ENCODE peak calls at places on chromosomes 7 and 10, in ten cellular contexts. W is fibroblast of pulmonary artery, P is brain microvascular endothelial cell, M is mesendoderm, K is cardiac fibroblast, E is fibroblast of lung, I is neural progenitor cell, Q is colonic mucosa, D is WERI-Rb-1, L is cardiac muscle cell. Z is an unnamed sample.

GRCh38 chr7:23021581-23021980 is 7.7 kb upstream of the HYCC1 start:
- DNase-seq in W (no peak), K (peak; percentile 19), P (no peak), I (no peak), Q (no peak), D (no peak), E (no peak), L (no peak), M (no peak), Z (no peak)

GRCh38 chr10:94571528-94571927 is 25.9 kb downstream of the HELLS start:
- DNase-seq in K (peak; percentile 43), P (peak; percentile 3), L (no peak), D (no peak), Q (no peak), M (no peak), E (peak; percentile 52), I (no peak), W (peak; percentile 19), Z (peak; percentile 5)

GRCh38 chr10:1517684-1518083 is 219.6 kb downstream of the ADARB2 start:
- DNase-seq in K (no peak), Q (no peak), L (no peak), D (no peak), I (no peak), M (no peak), W (no peak), P (no peak), E (no peak), Z (no peak)

GRCh38 chr7:42207420-42207819 is 29.6 kb downstream of the GLI3 start:
- DNase-seq in L (no peak), K (no peak), D (no peak), Q (no peak), M (no peak), E (no peak), P (no peak), I (no peak), W (no peak), Z (no peak)

GRCh38 chr7:155463114-155463811 is 5.3 kb downstream of the EN2 start:
- DNase-seq in P (no peak), E (no peak), Q (no peak), K (no peak), M (no peak), L (no peak), I (peak; percentile 46), W (no peak), D (no peak), Z (no peak)

GRCh38 chr7:46291064-46291463 is 370.0 kb upstream of the IGFBP3 start:
- DNase-seq in D (no peak), E (peak; percentile 17), K (peak; percentile 84), L (peak; percentile 21), M (no peak), Q (no peak), P (peak; percentile 47), W (no peak), I (no peak), Z (no peak)

GRCh38 chr10:69479241-69479730 is 28.0 kb downstream of the TSPAN15 start:
- DNase-seq in D (peak; percentile 77), P (no peak), M (no peak), Q (no peak), E (no peak), I (no peak), L (peak; percentile 47), K (no peak), W (no peak), Z (no peak)

GRCh38 chr10:102186128-102186527 is 33.9 kb downstream of the NOLC1 start:
- DNase-seq in D (peak; percentile 29), W (peak; percentile 66), K (peak; percentile 48), M (no peak), I (no peak), Q (no peak), L (no peak), E (peak; percentile 70), P (no peak), Z (no peak)

GRCh38 chr10:22560391-22561239 is 153.8 kb downstream of the PIP4K2A start:
- DNase-seq in M (no peak), W (no peak), I (peak; percentile 74), K (no peak), Q (no peak), D (no peak), E (no peak), P (no peak), L (no peak), Z (no peak)

GRCh38 chr7:155944901-155945300 is 132.6 kb upstream of the SHH start:
- DNase-seq in L (no peak), W (no peak), D (no peak), Q (no peak), I (peak; percentile 77), M (no peak), E (no peak), P (no peak), K (no peak), Z (no peak)

GRCh38 chr7:75795831-75796285 is 17.7 kb downstream of the CCL24 start:
- DNase-seq in W (no peak), I (no peak), Q (peak; percentile 27), K (no peak), M (no peak), D (no peak), L (peak; percentile 29), P (no peak), E (peak; percentile 25), Z (no peak)

GRCh38 chr10:37754538-37755323 is 102.7 kb downstream of the ZNF248 start:
- DNase-seq in L (no peak), I (peak; percentile 45), P (peak; percentile 1), Q (peak; percentile 26), D (peak; percentile 70), W (no peak), M (peak; percentile 11), E (no peak), K (peak; percentile 28), Z (peak; percentile 5)

GRCh38 chr10:132366006-132366405 is 31.0 kb upstream of the PWWP2B start:
- DNase-seq in K (no peak), W (no peak), L (no peak), E (no peak), P (no peak), Q (no peak), D (no peak), M (no peak), I (no peak), Z (no peak)

GRCh38 chr10:132447446-132448247 is 50.6 kb downstream of the PWWP2B start:
- DNase-seq in Q (peak; percentile 72), I (peak; percentile 56), M (peak; percentile 87), K (peak; percentile 76), E (peak; percentile 71), L (no peak), W (peak; percentile 36), D (no peak), P (peak; percentile 76), Z (peak; percentile 67)

GRCh38 chr7:74420006-74420405 is 33.7 kb upstream of the GTF2IRD1 start:
- DNase-seq in Q (no peak), L (no peak), I (no peak), M (no peak), D (no peak), K (no peak), W (no peak), P (no peak), E (no peak), Z (no peak)

GRCh38 chr7:93856319-93856718 is 34.2 kb downstream of the TFPI2 start:
- DNase-seq in K (no peak), D (no peak), E (no peak), M (no peak), I (no peak), W (peak; percentile 6), L (no peak), P (no peak), Q (no peak), Z (no peak)

GRCh38 chr7:157863906-157864810 is 527.4 kb downstream of the DNAJB6 start:
- DNase-seq in K (no peak), D (no peak), M (no peak), P (no peak), L (no peak), I (no peak), Q (no peak), W (no peak), E (no peak), Z (no peak)

DNA sequence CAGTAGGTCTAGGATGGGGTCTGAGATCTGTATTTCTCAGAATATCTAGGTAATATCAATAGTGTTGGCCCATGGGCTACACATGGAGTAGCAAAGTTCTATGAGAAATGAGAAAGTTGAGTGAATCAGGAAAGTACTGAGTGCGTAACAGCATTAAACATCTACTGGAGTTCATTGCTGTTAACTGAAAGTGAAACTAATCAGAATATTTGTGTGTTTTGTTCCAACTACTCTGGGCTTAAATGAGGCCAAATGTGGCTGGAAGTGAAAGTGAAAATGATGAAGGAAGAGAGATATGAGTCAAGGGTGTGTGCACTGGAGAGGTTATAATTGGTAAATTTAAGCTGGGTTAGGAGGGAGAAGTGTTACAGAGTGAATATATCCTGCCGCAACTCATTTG is 46.5 kb downstream of the TMEM106B start:
- DNase-seq in I (no peak), D (no peak), L (no peak), K (peak; percentile 38), P (peak; percentile 36), M (no peak), E (peak; percentile 72), W (peak; percentile 25), Q (no peak), Z (no peak)
- H3K4me3 ChIP-seq in I (no peak overlapping the region), D (no peak overlapping the region), L (no peak overlapping the region), K (no peak overlapping the region), P (no peak overlapping the region), M (no peak overlapping the region), E (no peak overlapping the region), W (no peak overlapping the region), Q (no peak overlapping the region), Z (no peak overlapping the region)

GRCh38 chr7:144487906-144488305 is 84.4 kb upstream of the NOBOX start:
- DNase-seq in K (no peak), L (no peak), I (peak; percentile 68), E (no peak), W (no peak), Q (no peak), D (no peak), P (no peak), M (peak; percentile 87), Z (no peak)
- H3K4me3 ChIP-seq in K (no peak overlapping the region), L (no peak overlapping the region), I (no peak overlapping the region), E (no peak overlapping the region), W (no peak overlapping the region), Q (no peak overlapping the region), D (no peak overlapping the region), P (no peak overlapping the region), M (no peak overlapping the region), Z (no peak overlapping the region)

GRCh38 chr7:5635461-5636445 is 145.7 kb downstream of the RNF216 start:
- DNase-seq in D (no peak), E (no peak), L (no peak), P (no peak), I (no peak), W (no peak), M (no peak), K (no peak), Q (no peak), Z (no peak)
- H3K4me3 ChIP-seq in D (no peak overlapping the region), E (no peak overlapping the region), L (no peak overlapping the region), P (no peak overlapping the region), I (peak overlapping the region; percentile 12), W (no peak overlapping the region), M (no peak overlapping the region), K (no peak overlapping the region), Q (no peak overlapping the region), Z (no peak overlapping the region)

DNA sequence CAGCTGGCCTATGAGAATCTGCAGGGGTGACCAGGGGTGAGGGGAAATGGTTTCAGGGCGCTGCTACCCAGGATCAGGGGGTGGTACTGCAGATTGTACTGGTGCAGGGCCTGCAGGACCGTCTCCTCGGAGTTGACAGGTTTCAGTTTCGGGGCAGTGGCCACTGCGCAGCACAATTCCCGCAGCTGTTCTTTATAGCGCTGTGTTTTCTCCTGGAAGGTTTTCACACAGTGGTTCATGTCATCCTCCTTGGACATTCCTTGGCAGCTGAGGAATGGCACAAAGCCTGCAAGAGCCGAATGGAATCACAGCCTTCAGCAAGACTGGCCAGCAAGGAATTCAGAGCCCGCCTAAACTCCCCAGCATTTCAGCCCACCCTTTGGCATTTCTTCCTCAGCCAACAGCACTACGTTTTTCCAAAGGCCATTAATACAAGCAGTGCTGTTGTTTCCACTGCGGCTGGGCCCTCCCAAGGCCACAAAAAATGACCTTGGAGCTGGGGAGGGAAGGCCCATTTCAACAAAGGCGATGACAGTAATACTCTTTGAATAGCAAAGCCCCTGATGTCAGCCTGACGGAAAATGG is 44.9 kb downstream of the PNLIPRP2 start:
- DNase-seq in D (no peak), P (no peak), K (peak; percentile 5), I (no peak), L (peak; percentile 16), E (peak; percentile 2), M (no peak), Q (no peak), W (peak; percentile 45), Z (no peak)
- H3K4me3 ChIP-seq in D (no peak overlapping the region), P (no peak overlapping the region), K (peak overlapping the region; percentile 11), I (no peak overlapping the region), L (no peak overlapping the region), E (no peak overlapping the region), M (no peak overlapping the region), Q (no peak overlapping the region), W (peak overlapping the region; percentile 14), Z (peak overlapping the region; percentile 20)

Z was measured in AG09309.